ENCODE peak calls at places on chromosome 16, in seven cellular contexts. U is tibial nerve, G is prostate gland, H is fibroblast of the aortic adventitia, W is kidney epithelial cell, S is fibroblast of mammary gland, V is right atrium auricular region. B is an unnamed sample.

GRCh38 chr16:31267332-31268032 is 7.7 kb downstream of the ITGAM start:
- DNase-seq in U (no peak), G (no peak), H (no peak), W (peak), S (no peak), V (peak), B (no peak)

GRCh38 chr16:84319146-84319760 is 24.6 kb downstream of the WFDC1 start:
- DNase-seq in U (no peak), G (no peak), H (no peak), W (no peak), S (no peak), V (no peak), B (no peak)

GRCh38 chr16:68275611-68276191 is 11.4 kb downstream of the SLC7A6 start:
- DNase-seq in U (no peak), G (peak), H (no peak), W (no peak), S (no peak), V (no peak), B (no peak)

GRCh38 chr16:1125471-1125870 is 27.4 kb upstream of the CACNA1H start:
- DNase-seq in U (no peak), G (no peak), H (peak), W (no peak), S (peak), V (no peak), B (no peak)

GRCh38 chr16:77322757-77323156 is 112.1 kb downstream of the ADAMTS18 start:
- DNase-seq in U (no peak), G (no peak), H (no peak), W (no peak), S (no peak), V (no peak), B (no peak)

GRCh38 chr16:30602595-30603277 is 7.5 kb downstream of the ZNF689 start:
- DNase-seq in U (no peak), G (no peak), H (peak), W (no peak), S (peak), V (no peak), B (no peak)

GRCh38 chr16:592518-593306 is 2.8 kb downstream of the RAB40C start:
- DNase-seq in U (peak), G (peak), H (peak), W (no peak), S (peak), V (peak), B (no peak)

GRCh38 chr16:27800817-27801216 is 250.9 kb downstream of the KATNIP start:
- DNase-seq in U (no peak), G (no peak), H (no peak), W (no peak), S (no peak), V (no peak), B (no peak)

GRCh38 chr16:85274501-85274900 is 162.2 kb upstream of the CIBAR2 start:
- DNase-seq in U (no peak), G (no peak), H (no peak), W (no peak), S (no peak), V (no peak), B (no peak)

GRCh38 chr16:89960966-89961365 is 12.4 kb downstream of the DEF8 start:
- DNase-seq in U (no peak), G (no peak), H (no peak), W (no peak), S (no peak), V (no peak), B (no peak)

GRCh38 chr16:53743149-53743566 is 39.2 kb downstream of the FTO start:
- DNase-seq in U (no peak), G (no peak), H (peak), W (no peak), S (peak), V (no peak), B (no peak)

GRCh38 chr16:73058616-73059409 is 10.9 kb upstream of the ZFHX3 start:
- DNase-seq in U (no peak), G (no peak), H (peak), W (no peak), S (peak), V (no peak), B (no peak)

GRCh38 chr16:27706156-27706705 is 156.3 kb downstream of the KATNIP start:
- DNase-seq in U (no peak), G (no peak), H (no peak), W (no peak), S (no peak), V (no peak), B (no peak)

GRCh38 chr16:85259115-85259830 is 147.0 kb upstream of the CIBAR2 start:
- DNase-seq in U (no peak), G (no peak), H (no peak), W (no peak), S (no peak), V (no peak), B (no peak)

GRCh38 chr16:66451548-66451947 is 24.5 kb downstream of the BEAN1 start:
- DNase-seq in U (no peak), G (no peak), H (no peak), W (no peak), S (no peak), V (no peak), B (no peak)

GRCh38 chr16:57613514-57613913 is 14.9 kb upstream of the ADGRG1 start:
- DNase-seq in U (no peak), G (no peak), H (no peak), W (no peak), S (no peak), V (no peak), B (no peak)

GRCh38 chr16:6573577-6573976 is 759.1 kb upstream of the RBFOX1 start:
- DNase-seq in U (peak), G (peak), H (no peak), W (no peak), S (no peak), V (no peak), B (no peak)

GRCh38 chr16:583815-584591 is 5.9 kb upstream of the RAB40C start:
- DNase-seq in U (no peak), G (no peak), H (no peak), W (no peak), S (no peak), V (no peak), B (no peak)

GRCh38 chr16:28156031-28156680 is 55.6 kb downstream of the XPO6 start:
- DNase-seq in U (no peak), G (no peak), H (no peak), W (no peak), S (no peak), V (no peak), B (no peak)

GRCh38 chr16:15819046-15819445 is 37.8 kb downstream of the MYH11 start:
- DNase-seq in U (no peak), G (no peak), H (no peak), W (no peak), S (no peak), V (no peak), B (no peak)

GRCh38 chr16:75266738-75267630 is 15.6 kb upstream of the BCAR1 start:
- DNase-seq in U (no peak), G (no peak), H (no peak), W (no peak), S (no peak), V (no peak), B (no peak)

GRCh38 chr16:13376174-13376573 is 474.8 kb downstream of the SHISA9 start:
- DNase-seq in U (no peak), G (no peak), H (no peak), W (no peak), S (no peak), V (no peak), B (no peak)

GRCh38 chr16:47065766-47066688 is 77.7 kb downstream of the NETO2 start:
- DNase-seq in U (no peak), G (no peak), H (no peak), W (no peak), S (no peak), V (peak), B (no peak)

GRCh38 chr16:1691956-1692355 is 13.9 kb downstream of the JPT2 start:
- DNase-seq in U (no peak), G (no peak), H (peak), W (peak), S (peak), V (no peak), B (no peak)

GRCh38 chr16:77739493-77739892 is 17.2 kb downstream of the NUDT7 start:
- DNase-seq in U (no peak), G (no peak), H (peak), W (no peak), S (peak), V (no peak), B (no peak)

GRCh38 chr16:35102780-35103403 is 1643.5 kb downstream of the TP53TG3F start:
- DNase-seq in U (no peak), G (no peak), H (no peak), W (no peak), S (no peak), V (no peak), B (no peak)
- TF ChIP-seq CTCF in U (no peak), G (no peak), H (no peak), W (no peak), S (no peak), V (peak), B (no peak)

GRCh38 chr16:86739808-86740207 is 161.5 kb downstream of the FOXL1 start:
- DNase-seq in U (no peak), G (no peak), H (no peak), W (no peak), S (no peak), V (no peak), B (no peak)

GRCh38 chr16:86739178-86739577 is 160.8 kb downstream of the FOXL1 start:
- DNase-seq in U (no peak), G (no peak), H (no peak), W (no peak), S (no peak), V (no peak), B (no peak)

GRCh38 chr16:86740298-86740697 is 161.9 kb downstream of the FOXL1 start:
- DNase-seq in U (no peak), G (no peak), H (no peak), W (no peak), S (no peak), V (no peak), B (no peak)

GRCh38 chr16:86737083-86737482 is 158.7 kb downstream of the FOXL1 start:
- DNase-seq in U (no peak), G (no peak), H (no peak), W (no peak), S (no peak), V (no peak), B (no peak)

GRCh38 chr16:86740817-86741799 is 162.8 kb downstream of the FOXL1 start:
- DNase-seq in U (peak), G (no peak), H (peak), W (no peak), S (peak), V (peak), B (peak)
- H3K4me3 ChIP-seq in U (peak), G (no peak), H (peak), W (peak), S (peak), V (peak), B (peak)

GRCh38 chr16:29192329-29193247 is 207.7 kb downstream of the LAT start:
- DNase-seq in U (no peak), G (no peak), H (no peak), W (no peak), S (no peak), V (peak), B (no peak)
- TF ChIP-seq CTCF in U (no peak), G (no peak), H (peak), W (peak), S (peak), V (no peak), B (peak)

DNA sequence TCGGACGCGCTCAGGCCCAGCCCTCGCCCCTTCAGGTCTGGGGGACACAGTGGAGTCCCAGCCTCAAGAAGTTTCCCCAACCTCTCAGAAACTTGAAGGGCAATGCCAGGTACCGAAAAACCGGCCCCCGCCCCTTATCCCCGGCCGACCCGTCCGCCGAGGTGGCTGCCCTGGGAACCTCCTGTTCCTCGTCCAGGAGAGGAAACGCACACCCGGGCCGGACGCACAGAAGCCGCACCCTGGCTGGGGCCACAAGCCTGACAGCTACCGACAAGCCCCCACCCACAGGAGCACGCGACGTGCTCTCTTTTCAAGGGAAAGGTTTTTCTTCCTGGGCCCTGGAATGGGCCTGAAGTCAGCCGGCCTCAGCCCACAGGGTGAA is 37.2 kb downstream of the CBFA2T3 start:
- DNase-seq in U (no peak), G (no peak), H (no peak), W (no peak), S (no peak), V (no peak), B (no peak)
- H3K4me3 ChIP-seq in U (peak), G (peak), H (no peak), W (no peak), S (no peak), V (peak), B (no peak)

GRCh38 chr16:50709980-50710379 is 16.6 kb downstream of the NOD2 start:
- DNase-seq in U (no peak), G (no peak), H (no peak), W (no peak), S (no peak), V (no peak), B (no peak)
- TF ChIP-seq CTCF in U (no peak), G (no peak), H (no peak), W (no peak), S (no peak), V (no peak), B (no peak)